ENCODE peak calls at places on chromosome 7, in six cellular contexts. H, B, P, X, Q and R are unnamed samples.

GRCh38 chr7:134741901-134742635 is 37.4 kb upstream of the CALD1 start:
- DNase-seq in Q (no peak), X (peak), B (no peak), P (peak), H (no peak), R (no peak)

GRCh38 chr7:2487586-2488271 is 11.5 kb upstream of the GRIFIN start:
- DNase-seq in P (no peak), H (no peak), Q (no peak), B (no peak), X (peak), R (no peak)

GRCh38 chr7:51279391-51280023 is 37.1 kb downstream of the COBL start:
- DNase-seq in P (no peak), B (no peak), X (no peak), Q (no peak), H (no peak), R (no peak)

GRCh38 chr7:130598056-130598455 is 70.5 kb downstream of the COPG2 start:
- DNase-seq in B (no peak), Q (no peak), X (no peak), H (no peak), P (no peak), R (no peak)

GRCh38 chr7:155337946-155338631 is 40.4 kb downstream of the INSIG1 start:
- DNase-seq in P (no peak), B (no peak), X (no peak), Q (no peak), H (no peak), R (peak)

GRCh38 chr7:66281678-66282593 is 76.8 kb downstream of the TPST1 start:
- DNase-seq in Q (peak), H (no peak), B (no peak), P (no peak), X (peak), R (no peak)

GRCh38 chr7:76400248-76400647 is 9.2 kb downstream of the SSC4D start:
- DNase-seq in H (no peak), Q (peak), X (no peak), P (no peak), B (no peak), R (no peak)

GRCh38 chr7:134448359-134449229 is 10.3 kb downstream of the AKR1B1 start:
- DNase-seq in X (no peak), B (peak), Q (no peak), H (no peak), P (no peak), R (no peak)

GRCh38 chr7:113370910-113371309 is 252.6 kb upstream of the SMIM30 start:
- DNase-seq in H (no peak), X (no peak), Q (no peak), P (no peak), B (no peak), R (no peak)

GRCh38 chr7:7577888-7578287 is 11.2 kb downstream of the MIOS start:
- DNase-seq in P (no peak), H (no peak), X (no peak), B (no peak), Q (no peak), R (no peak)

GRCh38 chr7:77649950-77650349 is 46.3 kb upstream of the RSBN1L start:
- DNase-seq in X (no peak), P (no peak), B (peak), H (no peak), Q (no peak), R (no peak)

GRCh38 chr7:140314571-140315480 is 83.5 kb downstream of the SLC37A3 start:
- DNase-seq in B (no peak), H (no peak), P (no peak), X (no peak), Q (no peak), R (no peak)

GRCh38 chr7:111568419-111568818 is 6.1 kb upstream of the IMMP2L start:
- DNase-seq in X (no peak), P (no peak), H (no peak), Q (no peak), B (no peak), R (no peak)

GRCh38 chr7:116224492-116225098 is 14.3 kb downstream of the TES start:
- DNase-seq in X (no peak), B (no peak), Q (no peak), P (no peak), H (no peak), R (no peak)
- H3K27ac ChIP-seq in X (peak), B (peak), Q (peak), P (no peak), H (peak), R (no peak)

DNA sequence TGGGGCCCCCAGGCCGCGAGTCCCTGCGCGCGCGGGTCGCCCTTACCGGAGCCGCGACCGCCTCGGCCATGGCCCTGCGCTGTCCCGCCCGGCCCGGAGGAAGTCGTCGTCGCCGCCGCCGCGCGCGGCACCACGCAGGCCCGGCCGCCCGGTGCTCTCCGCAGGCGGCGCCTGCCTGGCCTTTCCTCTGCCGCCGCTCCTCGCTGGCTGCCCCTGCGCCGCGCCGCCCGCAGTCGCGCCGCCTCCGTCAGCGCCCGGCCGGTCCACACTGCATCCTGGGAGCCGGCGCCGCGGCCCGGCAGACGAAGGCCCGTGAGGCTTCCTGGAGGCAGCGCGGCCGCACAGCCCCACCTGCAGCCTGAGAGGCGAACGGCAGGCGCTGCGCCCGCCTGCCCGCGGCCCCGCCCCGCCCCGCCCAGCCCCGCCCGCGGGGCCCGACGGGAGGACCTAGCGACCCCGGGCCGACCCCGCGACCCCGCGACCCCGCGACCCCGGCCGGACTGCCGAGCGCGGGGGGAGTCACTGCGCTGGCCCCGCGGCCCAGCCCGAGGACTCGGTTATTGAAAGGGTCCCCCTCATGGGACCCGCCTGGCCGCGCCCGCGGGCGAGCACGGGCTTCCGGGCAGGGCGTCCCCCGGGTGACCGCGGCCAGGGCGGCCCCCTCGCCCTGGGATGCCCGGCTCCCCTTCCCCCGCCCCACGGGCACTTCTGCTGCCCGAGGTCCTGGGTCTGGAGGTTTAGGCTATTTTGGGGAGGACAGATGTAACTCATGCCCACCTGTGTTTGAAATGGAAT is at the start of gene ZNF746:
- DNase-seq in X (peak), H (peak), B (peak), Q (peak), P (peak), R (peak)
- TF ChIP-seq POLR2A in X (peak), H (peak), B (peak), Q (no peak), P (no peak), R (peak)

GRCh38 chr7:89987665-89988064 is 166.6 kb upstream of the STEAP1 start:
- DNase-seq in X (no peak), B (no peak), H (no peak), P (no peak), Q (no peak), R (no peak)

GRCh38 chr7:89988070-89988469 is 166.2 kb upstream of the STEAP1 start:
- DNase-seq in B (no peak), X (no peak), Q (no peak), H (no peak), P (no peak), R (no peak)
- TF ChIP-seq CTCF in B (no peak), X (no peak), Q (no peak), H (no peak), P (no peak), R (no peak)

GRCh38 chr7:55020481-55020871 is 1.7 kb downstream of the EGFR start:
- DNase-seq in P (peak), B (peak), Q (no peak), H (no peak), X (peak), R (peak)

GRCh38 chr7:55021053-55021452 is 2.2 kb downstream of the EGFR start:
- DNase-seq in Q (no peak), H (no peak), B (no peak), P (no peak), X (no peak), R (no peak)

GRCh38 chr7:55018361-55019328 is at the start of gene EGFR:
- DNase-seq in H (no peak), B (peak), P (peak), Q (peak), X (peak), R (peak)

GRCh38 chr7:55019329-55019690 is 493 bp downstream of the EGFR start:
- DNase-seq in Q (no peak), X (peak), H (no peak), P (peak), B (peak), R (peak)

GRCh38 chr7:55019691-55020480 is 1.1 kb downstream of the EGFR start:
- DNase-seq in P (peak), H (no peak), B (peak), X (peak), Q (no peak), R (peak)
- H3K27ac ChIP-seq in P (peak), H (no peak), B (peak), X (peak), Q (peak), R (peak)

GRCh38 chr7:73312831-73313520 is 4.3 kb upstream of the NSUN5 start:
- DNase-seq in X (no peak), H (no peak), B (no peak), Q (peak), P (no peak), R (no peak)

GRCh38 chr7:73308074-73308664 is 457 bp downstream of the NSUN5 start:
- DNase-seq in Q (no peak), B (no peak), P (no peak), X (no peak), H (no peak), R (no peak)

GRCh38 chr7:73304071-73304470 is 4.6 kb downstream of the NSUN5 start:
- DNase-seq in Q (no peak), X (no peak), B (no peak), P (no peak), H (no peak), R (no peak)

GRCh38 chr7:73307436-73307835 is 1.2 kb downstream of the NSUN5 start:
- DNase-seq in P (no peak), H (no peak), Q (peak), X (no peak), B (no peak), R (no peak)

DNA sequence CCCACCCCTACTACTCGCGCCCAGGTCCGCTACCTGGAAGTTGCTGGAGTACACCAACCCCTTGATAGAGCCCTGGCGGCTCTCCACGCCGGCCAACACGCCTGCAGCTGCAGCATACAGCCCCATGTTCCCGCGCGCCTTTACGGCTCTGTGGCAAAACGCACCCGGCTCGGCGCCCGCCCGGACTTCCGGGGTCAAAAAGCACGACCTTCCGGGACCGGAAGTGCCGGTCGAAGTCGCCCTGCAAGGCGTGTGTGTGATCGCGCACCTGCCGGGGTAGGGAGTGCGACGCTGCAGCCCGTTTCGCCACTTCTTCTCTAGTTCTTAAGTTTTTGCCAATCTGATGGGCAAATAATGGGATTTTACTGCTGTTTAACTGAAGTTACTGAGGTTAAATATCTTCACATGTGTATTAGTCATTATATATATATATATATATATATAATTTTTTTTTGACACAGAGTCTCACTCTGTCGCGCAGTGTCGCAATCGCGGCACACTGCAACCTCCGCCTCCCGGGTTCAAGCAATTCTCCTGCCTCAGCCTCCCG is at the start of gene NSUN5:
- DNase-seq in Q (peak), X (peak), B (peak), H (peak), P (peak), R (peak)
- TF ChIP-seq POLR2A in Q (peak), X (peak), B (peak), H (peak), P (no peak), R (peak)

GRCh38 chr7:103887853-103888602 is 101.4 kb downstream of the RELN start:
- DNase-seq in Q (no peak), B (no peak), H (no peak), P (no peak), X (no peak), R (no peak)
- TF ChIP-seq CTCF in Q (no peak), B (no peak), H (peak), P (no peak), X (no peak), R (no peak)

GRCh38 chr7:14639329-14639728 is 263.2 kb downstream of the DGKB start:
- DNase-seq in H (no peak), Q (no peak), P (no peak), B (no peak), X (no peak), R (peak)
- H3K27ac ChIP-seq in H (no peak), Q (no peak), P (no peak), B (no peak), X (no peak), R (no peak)

DNA sequence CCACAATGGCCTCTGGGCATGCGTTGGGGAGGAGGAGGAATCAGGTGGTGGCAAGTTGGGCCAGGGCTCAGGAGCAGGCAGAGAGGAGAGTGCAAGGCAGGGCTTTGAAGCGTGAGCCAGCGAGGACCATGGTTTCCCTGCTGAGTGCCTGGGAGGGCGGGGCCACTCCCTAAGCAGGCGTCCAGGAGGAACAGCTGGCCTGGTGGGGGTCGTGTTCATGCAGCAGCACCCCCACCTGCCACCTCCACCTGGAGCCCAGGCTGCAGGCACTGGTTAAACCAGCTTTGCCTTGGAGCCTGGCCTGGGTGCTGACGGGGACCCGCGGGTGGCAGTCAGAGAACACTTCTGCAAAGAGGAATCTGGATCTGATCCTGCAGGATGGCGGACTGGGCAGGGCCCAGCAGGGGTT is 24.2 kb upstream of the AQP1 start:
- DNase-seq in Q (no peak), H (no peak), X (no peak), B (no peak), P (no peak), R (peak)
- TF ChIP-seq POLR2A in Q (no peak), H (no peak), X (no peak), B (no peak), P (no peak), R (no peak)

DNA sequence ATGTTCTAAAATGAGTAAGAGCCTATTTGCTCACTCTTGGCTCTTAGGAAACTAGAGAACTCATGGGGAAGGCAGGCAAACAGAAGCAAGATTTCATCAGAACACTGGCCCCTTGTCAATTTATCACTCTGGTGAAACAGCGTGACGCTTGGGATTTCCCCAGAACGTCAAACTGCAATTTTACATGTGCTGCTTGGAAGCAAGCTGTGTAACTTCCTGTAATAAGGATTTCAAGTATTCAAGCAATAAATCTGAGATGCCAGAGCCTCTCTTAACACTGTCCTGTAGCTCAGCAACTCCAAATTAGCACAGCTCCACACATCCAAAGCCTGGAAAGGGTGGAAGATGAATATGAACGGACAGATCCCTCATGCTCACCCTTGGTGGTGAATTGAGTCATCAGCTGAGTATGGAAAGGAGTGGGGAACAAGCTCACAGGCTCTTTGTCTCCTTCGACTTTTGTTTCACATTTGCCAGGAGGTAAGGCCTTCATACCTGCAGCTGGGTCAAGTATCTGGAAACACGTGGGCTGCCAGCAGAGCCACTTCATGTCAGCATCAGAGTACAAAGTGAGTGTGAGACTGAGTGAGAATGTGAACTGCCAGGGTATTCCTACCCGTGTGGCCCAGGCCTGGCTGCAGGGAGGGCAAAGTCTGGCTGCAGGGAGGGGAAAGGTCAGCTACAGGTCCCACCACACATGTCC is 140.4 kb upstream of the NAMPT start:
- DNase-seq in X (peak), Q (no peak), P (peak), B (peak), H (peak), R (peak)
- TF ChIP-seq CTCF in X (no peak), Q (no peak), P (no peak), B (no peak), H (no peak), R (no peak)